ENCODE peak calls at places on chromosomes 12 and 14, in four cellular contexts. E, S, Z and X are unnamed samples.

GRCh38 chr12:111693818-111694217 is 8.0 kb downstream of the ACAD10 start:
- DNase-seq in S (no peak), Z (no peak), E (no peak), X (no peak)

GRCh38 chr14:61269321-61270083 is 11.6 kb downstream of the TMEM30B start:
- DNase-seq in E (peak; percentile 52), Z (peak; percentile 89), S (peak; percentile 61), X (peak; percentile 42)

GRCh38 chr12:57069522-57069921 is 9.1 kb downstream of the NEMP1 start:
- DNase-seq in Z (peak; percentile 86), E (peak; percentile 51), S (peak; percentile 36), X (peak; percentile 76)

GRCh38 chr14:43539210-43539609 is 967.9 kb downstream of the FSCB start:
- DNase-seq in Z (peak; percentile 76), E (no peak), S (no peak), X (no peak)

GRCh38 chr14:89407856-89408255 is 9.2 kb downstream of the FOXN3 start:
- DNase-seq in Z (no peak), E (no peak), S (no peak), X (no peak)

GRCh38 chr12:71780207-71780822 is 25.7 kb downstream of the RAB21 start:
- DNase-seq in E (no peak), S (no peak), Z (peak; percentile 76), X (peak; percentile 47)

GRCh38 chr12:83434600-83434999 is 747.9 kb downstream of the TMTC2 start:
- DNase-seq in E (no peak), S (no peak), Z (no peak), X (no peak)

GRCh38 chr14:72665259-72665658 is 228.6 kb downstream of the DPF3 start:
- DNase-seq in Z (no peak), E (no peak), S (no peak), X (no peak)

GRCh38 chr12:7107181-7108041 is 1.6 kb downstream of the C1RL start:
- DNase-seq in S (peak; percentile 32), E (no peak), Z (no peak), X (no peak)

GRCh38 chr12:1852076-1852475 is 31.7 kb downstream of the LRTM2 start:
- DNase-seq in Z (peak; percentile 2), E (no peak), S (no peak), X (no peak)

GRCh38 chr12:1857821-1858220 is 37.5 kb downstream of the LRTM2 start:
- DNase-seq in S (no peak), E (no peak), Z (peak; percentile 18), X (no peak)

GRCh38 chr12:1857086-1857485 is 36.7 kb downstream of the LRTM2 start:
- DNase-seq in S (no peak), Z (no peak), E (no peak), X (no peak)

GRCh38 chr12:1853716-1854115 is 33.4 kb downstream of the LRTM2 start:
- DNase-seq in S (no peak), E (peak; percentile 6), Z (peak; percentile 36), X (no peak)

DNA sequence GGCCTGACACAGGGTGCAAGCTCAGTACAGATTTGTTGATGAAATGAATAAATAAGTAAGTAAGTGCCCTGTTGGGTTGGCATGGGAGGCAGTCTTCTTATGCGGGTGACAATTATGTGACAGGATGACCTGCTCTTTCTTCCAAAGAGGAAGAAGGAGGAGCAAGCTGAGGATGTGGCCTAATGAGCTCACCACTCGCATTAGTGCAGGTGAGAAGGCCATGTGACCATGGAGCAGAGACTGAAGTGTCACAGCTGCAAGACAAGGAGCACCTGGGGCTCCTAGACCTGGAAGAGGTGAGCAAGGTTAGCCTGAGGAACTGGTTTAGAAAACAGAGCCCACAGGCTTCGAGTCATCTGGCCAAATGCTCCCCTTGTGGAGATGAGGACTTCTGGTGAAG is 34.9 kb downstream of the LRTM2 start:
- DNase-seq in S (no peak), Z (peak; percentile 46), E (no peak), X (no peak)
- H3K4me1 ChIP-seq in S (no peaks in the 10 kb centered on the region), Z (no peaks in the 10 kb centered on the region), E (no peaks in the 10 kb centered on the region), X (no peaks in the 10 kb centered on the region)

GRCh38 chr12:116637589-116638165 is 78.5 kb downstream of the MAP1LC3B2 start:
- DNase-seq in S (no peak), E (no peak), Z (no peak), X (no peak)
- H3K9me3 ChIP-seq in S (no peaks in the 10 kb centered on the region), E (no peaks in the 10 kb centered on the region), Z (no peaks in the 10 kb centered on the region), X (no peaks in the 10 kb centered on the region)

DNA sequence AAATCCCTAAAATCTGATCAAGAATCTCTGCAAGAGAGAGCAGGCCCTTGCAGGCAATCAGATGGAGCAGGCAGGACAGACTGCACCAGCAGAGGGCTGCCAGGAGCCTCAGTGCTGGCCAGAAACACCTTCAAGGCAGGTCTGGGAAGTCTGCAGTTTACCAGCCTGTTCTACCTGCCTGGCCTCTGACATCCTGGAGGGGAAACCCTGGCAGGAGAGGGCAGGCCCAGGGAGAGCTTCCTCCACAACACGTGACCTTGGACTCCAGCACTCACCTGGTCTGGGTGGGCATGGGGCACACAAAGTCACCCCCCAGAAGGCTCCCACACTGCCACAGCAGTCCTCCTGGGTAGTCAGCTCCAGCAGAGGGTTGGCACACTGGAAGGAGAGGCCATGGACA is 56.0 kb downstream of the ISCA2 start:
- DNase-seq in E (no peak), S (no peak), Z (peak; percentile 79), X (no peak)
- TF ChIP-seq CTCF in E (no peak), S (no peak), Z (peak; percentile 73), X (no peak)

GRCh38 chr12:1741154-1741949 is 50.5 kb downstream of the ADIPOR2 start:
- DNase-seq in Z (no peak), S (no peak), E (no peak), X (no peak)
- H3K4me1 ChIP-seq in Z (peaks cover 5% of the 10 kb centered on the region), S (peaks cover 59% of the 10 kb centered on the region), E (peaks cover 9% of the 10 kb centered on the region), X (peaks cover 63% of the 10 kb centered on the region)

DNA sequence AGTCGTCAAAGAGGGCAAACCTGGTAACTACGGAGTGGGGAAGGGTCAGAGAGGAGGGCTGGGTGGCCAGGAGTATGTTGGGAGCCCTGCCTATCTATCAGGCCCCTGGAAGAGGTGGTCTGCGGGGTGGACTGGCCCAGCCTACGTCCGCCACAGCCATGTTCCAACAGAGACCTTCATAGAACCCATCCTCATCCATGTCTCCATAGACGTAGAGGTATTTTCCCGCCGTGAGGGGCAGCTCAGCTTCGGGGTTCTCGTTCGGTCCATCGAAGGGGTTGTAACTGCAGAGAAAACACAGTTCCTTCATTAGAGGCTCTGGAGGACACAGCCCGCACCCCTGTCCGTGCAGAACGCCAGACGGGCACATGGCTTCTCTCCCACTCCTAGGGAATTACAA is 107.3 kb downstream of the PIWIL1 start:
- DNase-seq in Z (no peak), S (no peak), E (no peak), X (no peak)
- H3K9me3 ChIP-seq in Z (no peaks in the 10 kb centered on the region), S (no peaks in the 10 kb centered on the region), E (no peaks in the 10 kb centered on the region), X (no peaks in the 10 kb centered on the region)

GRCh38 chr12:106680280-106680679 is 94.2 kb upstream of the RIC8B start:
- DNase-seq in S (no peak), E (no peak), Z (no peak), X (no peak)

GRCh38 chr12:106681210-106681609 is 93.3 kb upstream of the RIC8B start:
- DNase-seq in S (no peak), Z (peak; percentile 53), E (no peak), X (no peak)

GRCh38 chr12:106684497-106684896 is 90.0 kb upstream of the RIC8B start:
- DNase-seq in E (no peak), S (no peak), Z (no peak), X (no peak)

GRCh38 chr12:106685381-106685780 is 89.1 kb upstream of the RIC8B start:
- DNase-seq in E (no peak), S (no peak), Z (no peak), X (no peak)

DNA sequence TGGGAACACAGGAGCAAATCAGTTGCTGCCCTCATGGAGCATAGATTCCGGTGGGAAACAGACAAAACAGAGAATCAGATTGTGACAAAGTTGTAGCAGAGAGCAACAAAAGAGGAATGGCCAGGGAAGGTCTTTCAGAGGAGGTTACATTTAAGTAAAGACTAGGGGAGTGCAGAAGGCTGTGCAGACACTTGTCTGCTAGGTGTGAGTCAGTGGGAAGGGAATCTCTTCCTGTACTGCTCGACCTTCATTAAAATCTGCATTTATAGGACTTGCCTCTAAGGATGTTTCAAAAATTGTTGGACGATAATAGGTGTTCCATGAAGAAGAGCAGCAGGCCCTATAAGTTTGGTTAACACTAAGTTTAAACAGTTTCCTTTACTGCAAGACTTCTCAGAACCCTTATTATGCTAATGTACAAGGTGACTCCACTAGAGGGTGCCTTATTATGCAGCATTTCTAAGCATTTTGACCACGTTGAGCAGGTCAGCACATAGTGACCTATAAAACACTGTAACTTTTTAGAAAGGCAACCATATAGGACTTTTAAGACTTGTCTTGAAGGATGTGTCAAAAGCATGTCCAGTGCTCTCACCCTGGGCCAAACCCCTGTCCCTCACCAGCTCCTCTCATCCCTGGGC is 91.8 kb upstream of the RIC8B start:
- DNase-seq in E (no peak), Z (peak; percentile 38), S (no peak), X (no peak)
- TF ChIP-seq CTCF in E (no peak), Z (peak; percentile 62), S (peak; percentile 9), X (no peak)

DNA sequence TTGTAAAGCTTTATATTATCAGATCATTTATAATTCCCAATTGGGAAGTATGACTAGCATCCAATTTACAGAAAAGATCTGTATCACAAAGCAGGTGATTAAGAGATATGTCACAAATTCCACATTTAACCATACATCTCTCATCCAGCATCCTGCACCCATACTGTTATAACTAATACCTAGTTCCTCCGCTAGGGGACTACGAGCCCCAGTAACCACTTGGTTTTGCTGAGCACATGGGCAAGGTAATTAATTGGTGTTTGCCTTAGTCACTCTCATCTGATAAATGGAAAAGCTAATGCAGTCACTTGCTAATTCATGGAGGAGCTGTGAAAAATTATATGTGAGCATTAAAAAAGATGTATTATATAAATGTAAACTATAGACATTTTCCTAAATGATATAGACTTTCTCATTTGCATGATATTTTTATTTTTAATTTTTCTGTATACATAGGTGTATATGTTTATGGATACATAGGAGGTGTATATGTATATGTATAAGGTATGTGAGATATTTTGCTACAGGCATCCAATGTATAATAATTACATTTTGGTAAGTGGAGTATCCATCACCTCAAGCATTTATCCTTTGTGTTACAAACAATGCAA is 1031.8 kb downstream of the GALC start:
- DNase-seq in Z (peak; percentile 65), E (no peak), S (no peak), X (no peak)
- H3K4me1 ChIP-seq in Z (no peaks in the 10 kb centered on the region), E (no peaks in the 10 kb centered on the region), S (no peaks in the 10 kb centered on the region), X (no peaks in the 10 kb centered on the region)

GRCh38 chr14:20048202-20048601 is 11.6 kb upstream of the OR4L1 start:
- DNase-seq in Z (no peak), E (no peak), S (no peak), X (no peak)
- H3K9me3 ChIP-seq in Z (peaks cover 77% of the 10 kb centered on the region), E (no peaks in the 10 kb centered on the region), S (no peaks in the 10 kb centered on the region), X (no peaks in the 10 kb centered on the region)

GRCh38 chr14:37328673-37329072 is 130.9 kb downstream of the MIPOL1 start:
- DNase-seq in Z (no peak), E (no peak), S (no peak), X (no peak)
- TF ChIP-seq CTCF in Z (no peak), E (no peak), S (no peak), X (no peak)